ENCODE peak calls at places on chromosomes 13 and 19, in eight cellular contexts. M, T, Z, L, U, K, O and R are unnamed samples.

GRCh38 chr13:113283904-113284303 is 13.1 kb upstream of the LAMP1 start:
- DNase-seq in M (no peak), T (no peak), Z (no peak), L (no peak), U (no peak), K (no peak), O (no peak), R (no peak)

GRCh38 chr13:29483211-29483610 is 112.3 kb downstream of the SLC7A1 start:
- DNase-seq in M (no peak), T (no peak), Z (no peak), L (no peak), U (no peak), K (no peak), O (no peak), R (no peak)

GRCh38 chr13:44465318-44465717 is 91.7 kb downstream of the SERP2 start:
- DNase-seq in M (no peak), T (no peak), Z (no peak), L (no peak), U (no peak), K (no peak), O (no peak), R (no peak)

GRCh38 chr13:61253105-61253877 is 162.4 kb downstream of the PCDH20 start:
- DNase-seq in M (no peak), T (no peak), Z (no peak), L (no peak), U (no peak), K (no peak), O (no peak), R (no peak)

GRCh38 chr13:44578064-44578394 is 1.9 kb upstream of the TSC22D1 start:
- DNase-seq in M (no peak), T (no peak), Z (no peak), L (no peak), U (no peak), K (no peak), O (no peak), R (no peak)

GRCh38 chr13:46622918-46623256 is 69.9 kb downstream of the LRCH1 start:
- DNase-seq in M (no peak), T (no peak), Z (no peak), L (no peak), U (no peak), K (no peak), O (no peak), R (no peak)

GRCh38 chr19:50358483-50359431 is 6.7 kb downstream of the NAPSA start:
- DNase-seq in M (peak), T (peak), Z (no peak), L (no peak), U (peak), K (no peak), O (peak), R (peak)

GRCh38 chr19:15629003-15629880 is 11.5 kb upstream of the CYP4F3 start:
- DNase-seq in M (peak), T (peak), Z (no peak), L (no peak), U (peak), K (peak), O (peak), R (peak)

GRCh38 chr19:45130236-45130635 is 30.5 kb downstream of the NKPD1 start:
- DNase-seq in M (no peak), T (no peak), Z (no peak), L (no peak), U (no peak), K (no peak), O (no peak), R (no peak)

GRCh38 chr13:98535501-98536357 is 41.2 kb downstream of the STK24 start:
- DNase-seq in M (no peak), T (no peak), Z (no peak), L (no peak), U (no peak), K (no peak), O (no peak), R (no peak)

GRCh38 chr19:54458648-54459281 is 4.8 kb downstream of the LENG9 start:
- DNase-seq in M (no peak), T (no peak), Z (no peak), L (no peak), U (no peak), K (no peak), O (no peak), R (no peak)

GRCh38 chr19:16206637-16207036 is 8.9 kb downstream of the AP1M1 start:
- DNase-seq in M (no peak), T (no peak), Z (no peak), L (no peak), U (no peak), K (no peak), O (no peak), R (no peak)